ENCODE peak calls at places on chromosomes 1 and 21, in four cellular contexts. One of them, this sample, is unnamed.

GRCh38 chr1:16181887-16182719 is 26.2 kb upstream of the EPHA2 start:
- DNase-seq in T-helper 2 cell: no peak
- DNase-seq in NCI-H69: no peak
- DNase-seq in NCI-H1092: no peak
- DNase-seq in this sample: peak

GRCh38 chr1:207321790-207322530 is 482 bp downstream of the CD55 start:
- DNase-seq in NCI-H1092: no peak
- DNase-seq in T-helper 2 cell: peak
- DNase-seq in NCI-H69: no peak
- DNase-seq in this sample: no peak

GRCh38 chr1:158087320-158087927 is 93.3 kb upstream of the CD1D start:
- DNase-seq in T-helper 2 cell: peak
- DNase-seq in NCI-H1092: no peak
- DNase-seq in NCI-H69: peak
- DNase-seq in this sample: peak

GRCh38 chr1:41345434-41346075 is 15.7 kb upstream of the FOXO6 start:
- DNase-seq in NCI-H69: no peak
- DNase-seq in NCI-H1092: no peak
- DNase-seq in T-helper 2 cell: no peak
- DNase-seq in this sample: no peak

GRCh38 chr1:162710349-162710748 is 78.1 kb downstream of the DDR2 start:
- DNase-seq in NCI-H69: no peak
- DNase-seq in T-helper 2 cell: no peak
- DNase-seq in NCI-H1092: no peak
- DNase-seq in this sample: no peak

GRCh38 chr1:154430903-154431302 is 25.8 kb downstream of the IL6R start:
- DNase-seq in NCI-H1092: no peak
- DNase-seq in NCI-H69: no peak
- DNase-seq in T-helper 2 cell: no peak
- DNase-seq in this sample: no peak

GRCh38 chr1:234545512-234546386 is 64.2 kb downstream of the IRF2BP2 start:
- DNase-seq in NCI-H1092: no peak
- DNase-seq in T-helper 2 cell: no peak
- DNase-seq in NCI-H69: peak
- DNase-seq in this sample: no peak

GRCh38 chr21:18741954-18742353 is 338.4 kb upstream of the TMPRSS15 start:
- DNase-seq in T-helper 2 cell: no peak
- DNase-seq in NCI-H69: no peak
- DNase-seq in NCI-H1092: no peak
- DNase-seq in this sample: no peak

GRCh38 chr21:35319684-35320083 is 270.6 kb upstream of the RUNX1 start:
- DNase-seq in NCI-H1092: no peak
- DNase-seq in NCI-H69: no peak
- DNase-seq in T-helper 2 cell: no peak
- DNase-seq in this sample: no peak

This sample was measured in left ventricle myocardium inferior.